ENCODE peak calls at places on chromosomes 7 and 10, in five cellular contexts. U is upper lobe of right lung, W is GM06990, G is foreskin fibroblast, D is sigmoid colon. M is an unnamed sample.
A peak's percentile ranks its signal among the peaks of the same experiment; 100 is the strongest.

GRCh38 chr10:87734987-87735827 is 75.5 kb downstream of the PAPSS2 start:
- DNase-seq in D (no peak), U (no peak), G (peak; percentile 24), W (no peak), M (no peak)

GRCh38 chr7:127809285-127809702 is 157.3 kb downstream of the SND1 start:
- DNase-seq in U (no peak), D (no peak), W (no peak), G (peak; percentile 88), M (no peak)

GRCh38 chr7:106178593-106179134 is 66.6 kb upstream of the SYPL1 start:
- DNase-seq in G (peak; percentile 66), D (no peak), W (no peak), U (no peak), M (no peak)

GRCh38 chr7:47454066-47454950 is 127.6 kb downstream of the TNS3 start:
- DNase-seq in G (peak; percentile 58), U (peak; percentile 63), W (no peak), D (no peak), M (peak; percentile 72)

GRCh38 chr10:5089869-5090268 is 4.3 kb upstream of the AKR1C3 start:
- DNase-seq in U (no peak), W (no peak), D (no peak), G (no peak), M (no peak)

GRCh38 chr10:100876575-100877158 is 36.1 kb upstream of the SLF2 start:
- DNase-seq in G (no peak), U (no peak), D (no peak), W (no peak), M (no peak)

GRCh38 chr10:60728056-60728455 is 50.2 kb upstream of the CDK1 start:
- DNase-seq in G (no peak), U (no peak), D (no peak), W (no peak), M (no peak)

GRCh38 chr7:111756687-111757178 is 194.4 kb upstream of the IMMP2L start:
- DNase-seq in G (peak; percentile 61), D (peak; percentile 88), W (no peak), U (peak; percentile 77), M (peak; percentile 82)

GRCh38 chr10:59176241-59177030 is at the start of gene PHYHIPL:
- DNase-seq in D (peak; percentile 52), U (peak; percentile 40), W (peak; percentile 43), G (no peak), M (no peak)

GRCh38 chr7:104431930-104432329 is 103.5 kb downstream of the LHFPL3 start:
- DNase-seq in D (no peak), U (no peak), W (no peak), G (no peak), M (no peak)

GRCh38 chr7:94873239-94873638 is 34.2 kb upstream of the PPP1R9A start:
- DNase-seq in G (no peak), U (no peak), D (no peak), W (no peak), M (no peak)

GRCh38 chr7:91915401-91916067 is 25.1 kb upstream of the AKAP9 start:
- DNase-seq in W (no peak), U (no peak), G (no peak), D (no peak), M (no peak)

GRCh38 chr7:88523645-88524044 is 217.0 kb upstream of the STEAP4 start:
- DNase-seq in W (no peak), U (no peak), G (no peak), D (no peak), M (no peak)

GRCh38 chr10:61900829-61901783 is at the start of gene ARID5B:
- DNase-seq in G (peak; percentile 62), U (no peak), W (peak; percentile 53), D (no peak), M (no peak)

GRCh38 chr10:3471497-3471896 is 298.9 kb upstream of the PITRM1 start:
- DNase-seq in W (no peak), G (no peak), U (no peak), D (no peak), M (no peak)

GRCh38 chr10:100518761-100519241 is 860 bp downstream of the SEC31B start:
- DNase-seq in W (no peak), D (no peak), U (no peak), G (peak; percentile 65), M (no peak)

GRCh38 chr10:44628921-44629320 is 244.0 kb upstream of the CXCL12 start:
- DNase-seq in D (no peak), W (no peak), U (no peak), G (peak; percentile 77), M (no peak)

GRCh38 chr10:24465124-24465874 is 256.4 kb downstream of the KIAA1217 start:
- DNase-seq in W (no peak), U (no peak), D (no peak), G (no peak), M (no peak)

GRCh38 chr10:49323171-49323895 is 24.4 kb downstream of the C10orf71 start:
- DNase-seq in W (no peak), D (no peak), G (no peak), U (no peak), M (no peak)

DNA sequence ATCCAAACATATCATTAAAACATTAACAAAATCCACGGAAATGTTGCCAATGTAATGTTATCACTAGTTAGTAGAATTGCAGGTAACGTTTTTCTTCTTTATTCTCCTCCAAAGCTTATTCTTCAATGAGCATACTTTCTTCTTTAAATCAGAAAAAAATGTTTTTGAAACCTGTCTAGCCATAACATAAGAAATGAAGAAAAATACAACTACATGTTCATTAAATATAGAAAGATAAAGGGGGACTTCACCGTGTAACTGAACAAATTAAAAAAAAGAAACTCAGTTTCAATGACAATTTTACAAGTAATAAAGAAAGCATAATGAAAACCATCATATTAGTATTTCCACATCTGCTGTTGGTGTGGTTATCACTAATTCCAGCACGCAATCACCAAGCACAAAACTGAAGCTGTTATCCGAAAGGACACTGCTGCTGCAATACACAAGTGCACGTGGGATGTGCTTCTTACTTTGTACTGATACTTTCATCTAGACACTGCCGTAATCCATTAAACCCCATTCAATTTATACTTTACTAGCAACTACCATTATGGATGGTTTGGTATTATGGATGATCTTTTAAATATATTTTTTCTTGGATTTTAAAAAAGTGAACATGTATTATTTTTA is 9.6 kb downstream of the ESYT2 start:
- DNase-seq in D (no peak), G (peak; percentile 32), U (no peak), W (no peak), M (no peak)
- H3K4me3 ChIP-seq in D (no peak overlapping the region), G (no peak overlapping the region), U (no peak overlapping the region), W (no peak overlapping the region), M (no peak overlapping the region)

DNA sequence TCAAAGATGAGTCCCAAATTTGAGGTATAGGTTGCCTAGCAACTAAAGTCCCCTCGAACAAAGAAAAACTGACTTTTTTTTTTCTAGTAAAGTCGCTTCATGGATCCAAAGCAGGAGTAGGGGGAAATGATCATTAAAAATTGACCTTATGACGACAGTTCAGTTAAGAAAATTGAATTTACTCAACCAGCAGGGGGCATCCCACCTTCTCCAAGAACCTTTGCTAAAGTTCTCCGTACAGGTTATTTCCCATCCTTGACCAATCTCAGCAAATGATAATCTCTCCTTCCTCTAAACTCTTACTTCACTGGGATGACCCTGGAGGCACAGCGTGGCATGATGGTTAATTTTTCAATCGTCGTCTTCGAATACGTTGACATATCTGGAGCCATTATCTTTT is 228.3 kb downstream of the CALN1 start:
- DNase-seq in G (no peak), D (no peak), W (no peak), U (no peak), M (no peak)
- TF ChIP-seq CTCF in G (no peak), D (no peak), W (peak; percentile 34), U (peak; percentile 28), M (no peak)

DNA sequence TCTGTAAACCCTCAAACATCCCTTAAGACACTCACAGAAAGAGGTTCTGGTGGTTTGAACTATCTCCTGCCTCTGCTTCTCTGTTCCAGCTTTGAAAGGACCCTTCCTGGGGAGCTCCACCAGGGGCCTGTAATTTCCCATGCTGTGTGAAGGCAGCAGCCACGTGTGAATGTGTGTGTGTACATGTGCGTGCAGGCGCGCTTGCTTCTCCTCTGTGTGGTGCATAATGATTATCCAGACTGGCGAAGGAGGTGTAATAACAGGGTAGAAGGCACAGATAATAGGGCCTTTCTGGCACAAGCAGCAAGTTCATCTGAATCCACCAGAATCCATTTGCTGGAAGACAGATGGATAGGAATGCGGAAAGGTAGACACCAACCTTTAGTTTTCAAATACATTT is 466.5 kb downstream of the GRID1 start:
- DNase-seq in W (no peak), U (no peak), D (no peak), G (no peak), M (no peak)
- H3K4me3 ChIP-seq in W (no peak overlapping the region), U (no peak overlapping the region), D (no peak overlapping the region), G (no peak overlapping the region), M (no peak overlapping the region)

GRCh38 chr10:83166344-83166743 is 973.0 kb upstream of the GHITM start:
- DNase-seq in D (no peak), W (no peak), G (no peak), U (no peak), M (no peak)
- TF ChIP-seq CTCF in D (no peak), W (no peak), G (no peak), U (peak; percentile 16), M (no peak)

GRCh38 chr7:99560834-99561734 is 2.6 kb downstream of the ZNF655 start:
- DNase-seq in W (no peak), D (no peak), U (no peak), G (no peak), M (no peak)

GRCh38 chr7:99562114-99562784 is 3.8 kb downstream of the ZNF655 start:
- DNase-seq in G (no peak), W (no peak), U (no peak), D (no peak), M (no peak)

GRCh38 chr7:99561735-99562051 is 3.3 kb downstream of the ZNF655 start:
- DNase-seq in G (no peak), U (no peak), D (no peak), W (no peak), M (no peak)

GRCh38 chr7:99562832-99563231 is 4.4 kb downstream of the ZNF655 start:
- DNase-seq in U (no peak), G (peak; percentile 97), D (no peak), W (no peak), M (no peak)

GRCh38 chr7:99563650-99564049 is 5.2 kb downstream of the ZNF655 start:
- DNase-seq in U (no peak), D (no peak), W (no peak), G (no peak), M (no peak)
- H3K4me3 ChIP-seq in U (no peak overlapping the region), D (no peak overlapping the region), W (no peak overlapping the region), G (no peak overlapping the region), M (no peak overlapping the region)

GRCh38 chr10:71396084-71396713 is 521 bp upstream of the CDH23 start:
- DNase-seq in D (peak; percentile 75), W (peak; percentile 30), G (no peak), U (peak; percentile 68), M (peak; percentile 72)
- TF ChIP-seq CTCF in D (peak; percentile 24), W (peak; percentile 34), G (no peak), U (peak; percentile 47), M (peak; percentile 44)

DNA sequence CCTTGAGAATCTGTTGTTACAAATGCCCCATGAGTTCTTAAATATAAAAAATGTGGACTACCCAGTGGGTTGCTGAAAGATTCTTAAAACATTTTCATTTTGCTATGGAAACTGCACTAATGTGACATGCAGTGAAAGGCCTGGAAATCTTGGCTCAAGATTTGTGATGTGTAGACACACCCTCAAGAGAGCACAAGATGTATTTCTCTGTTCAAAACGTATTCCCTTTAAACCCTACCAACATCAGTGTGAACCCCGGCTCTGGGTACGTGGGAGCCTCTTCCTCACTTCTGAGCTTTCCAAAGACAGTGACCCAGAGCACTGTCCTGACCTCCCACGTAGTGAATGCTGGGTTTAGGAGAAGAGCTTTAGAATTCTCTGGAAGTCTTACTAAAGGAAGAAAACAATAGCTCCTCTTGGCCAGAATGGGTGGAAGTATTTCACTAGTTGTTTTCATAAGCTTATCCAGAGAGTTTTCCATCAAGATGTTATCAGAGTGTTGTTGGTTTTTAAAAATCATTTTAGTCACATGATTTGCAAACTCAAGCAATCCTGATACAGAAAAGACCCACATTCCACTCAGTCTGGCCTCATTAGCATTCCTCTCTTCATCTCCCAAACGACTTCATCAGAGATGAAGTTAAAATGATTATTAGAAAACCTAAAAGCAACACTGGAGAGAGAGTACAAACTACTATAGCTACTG is 81.5 kb upstream of the AFAP1L2 start:
- DNase-seq in W (no peak), U (no peak), D (no peak), G (no peak), M (no peak)
- H3K4me3 ChIP-seq in W (no peak overlapping the region), U (no peak overlapping the region), D (no peak overlapping the region), G (no peak overlapping the region), M (no peak overlapping the region)

M was measured in coronary artery.